ENCODE peak calls at places on chromosomes 4 and X, in ten cellular contexts. N is AG09309, M is skeletal muscle cell, Q is mucosa of descending colon, Z is kidney, K is cardiac fibroblast, H is NB4, D is left lung, Y is choroid plexus epithelial cell, J is ovary. G is an unnamed sample.

GRCh38 chr4:110540606-110541440 is 64.9 kb downstream of the ENPEP start:
- DNase-seq in N (peak; percentile 59), M (peak; percentile 81), Q (no peak), Z (no peak), K (peak; percentile 97), H (no peak), D (no peak), Y (peak; percentile 72), J (no peak), G (peak; percentile 5)

GRCh38 chr4:1307951-1308735 is 18.5 kb downstream of the MAEA start:
- DNase-seq in N (no peak), M (no peak), Q (no peak), Z (peak; percentile 69), K (no peak), H (no peak), D (peak; percentile 62), Y (no peak), J (no peak), G (no peak)

GRCh38 chrX:45230410-45230809 is 29.7 kb upstream of the DIPK2B start:
- DNase-seq in N (no peak), M (no peak), Q (no peak), Z (no peak), K (no peak), H (peak; percentile 3), D (no peak), Y (no peak), J (no peak), G (no peak)

GRCh38 chr4:169024762-169025161 is 14.7 kb upstream of the CBR4 start:
- DNase-seq in N (no peak), M (no peak), Q (peak; percentile 55), Z (no peak), K (peak; percentile 71), H (peak; percentile 47), D (no peak), Y (peak; percentile 77), J (no peak), G (peak; percentile 67)

GRCh38 chr4:53563824-53564223 is 27.5 kb downstream of the LNX1 start:
- DNase-seq in N (peak; percentile 31), M (peak; percentile 72), Q (no peak), Z (no peak), K (peak; percentile 78), H (peak; percentile 52), D (no peak), Y (peak; percentile 87), J (no peak), G (no peak)

GRCh38 chrX:150696836-150697235 is 3.6 kb downstream of the MTMR1 start:
- DNase-seq in N (no peak), M (no peak), Q (no peak), Z (no peak), K (no peak), H (no peak), D (no peak), Y (no peak), J (no peak), G (no peak)

GRCh38 chr4:132227349-132228165 is 921.5 kb upstream of the PCDH10 start:
- DNase-seq in N (no peak), M (no peak), Q (peak; percentile 5), Z (no peak), K (peak; percentile 66), H (peak; percentile 32), D (peak; percentile 60), Y (peak; percentile 56), J (no peak), G (peak; percentile 60)

GRCh38 chr4:57190651-57191481 is 80.7 kb upstream of the IGFBP7 start:
- DNase-seq in N (no peak), M (no peak), Q (peak; percentile 47), Z (no peak), K (peak; percentile 55), H (peak; percentile 55), D (no peak), Y (peak; percentile 46), J (no peak), G (peak; percentile 29)

GRCh38 chrX:139204903-139205667 is 325.5 kb upstream of the F9 start:
- DNase-seq in N (no peak), M (no peak), Q (peak; percentile 24), Z (peak; percentile 74), K (no peak), H (no peak), D (peak; percentile 81), Y (no peak), J (peak; percentile 48), G (peak; percentile 83)

DNA sequence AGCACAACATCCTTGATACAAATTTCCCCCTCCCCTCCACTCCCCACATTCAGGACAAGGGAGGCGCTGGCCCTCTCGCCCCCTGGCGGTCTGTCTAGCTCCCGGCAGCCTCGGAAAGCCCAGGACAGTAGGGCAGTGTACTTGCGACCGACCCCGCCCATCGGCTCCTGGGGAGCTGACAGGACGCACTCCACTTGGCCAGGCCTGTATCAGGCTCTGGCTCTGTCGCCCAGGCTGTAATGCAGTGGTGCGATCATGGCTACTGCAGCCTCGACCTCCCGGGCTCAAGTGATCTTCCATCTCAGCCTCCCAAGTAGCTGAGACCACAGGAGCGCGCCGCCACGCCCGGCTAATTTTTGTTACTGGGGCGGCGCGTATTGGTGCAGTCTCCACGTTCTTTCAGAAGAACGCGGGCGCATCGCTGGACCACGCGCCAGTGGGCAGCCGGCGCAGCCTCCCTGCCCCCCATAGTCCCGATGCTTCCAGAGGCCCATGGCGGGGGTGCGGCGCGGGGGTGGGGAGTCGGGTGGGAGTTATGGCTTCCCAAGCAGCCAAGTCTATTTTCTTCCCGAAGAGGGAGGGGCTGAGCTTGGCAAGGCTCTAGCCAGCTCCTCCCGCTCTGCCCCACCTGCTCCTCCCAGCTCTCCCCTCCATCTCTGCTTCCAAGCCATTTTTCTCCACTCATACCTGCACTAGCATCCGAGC is 7.8 kb upstream of the AKAP14 start:
- DNase-seq in N (no peak), M (no peak), Q (peak; percentile 73), Z (peak; percentile 79), K (peak; percentile 56), H (no peak), D (peak; percentile 89), Y (peak; percentile 50), J (peak; percentile 40), G (peak; percentile 79)
- H3K4me3 ChIP-seq in N (no peak overlapping the region), M (peak overlapping the region; percentile 32), Q (no peak overlapping the region), Z (peak overlapping the region; percentile 39), K (peak overlapping the region; percentile 38), H (no peak overlapping the region), D (peak overlapping the region; percentile 34), Y (peak overlapping the region; percentile 37), J (no peak overlapping the region), G (peak overlapping the region; percentile 45)

GRCh38 chrX:56228914-56229313 is 3.2 kb upstream of the KLF8 start:
- DNase-seq in N (no peak), M (no peak), Q (peak; percentile 47), Z (peak; percentile 43), K (no peak), H (no peak), D (no peak), Y (no peak), J (no peak), G (no peak)

GRCh38 chrX:56231706-56232105 is 450 bp upstream of the KLF8 start:
- DNase-seq in N (no peak), M (no peak), Q (peak; percentile 4), Z (no peak), K (no peak), H (no peak), D (no peak), Y (no peak), J (no peak), G (no peak)

GRCh38 chrX:56233682-56234081 is 1.5 kb downstream of the KLF8 start:
- DNase-seq in N (no peak), M (no peak), Q (peak; percentile 51), Z (peak; percentile 84), K (peak; percentile 63), H (no peak), D (peak; percentile 78), Y (peak; percentile 3), J (peak; percentile 69), G (peak; percentile 1)

GRCh38 chrX:56233100-56233499 is 944 bp downstream of the KLF8 start:
- DNase-seq in N (no peak), M (no peak), Q (peak; percentile 4), Z (peak; percentile 66), K (peak; percentile 2), H (no peak), D (no peak), Y (no peak), J (peak; percentile 41), G (no peak)

DNA sequence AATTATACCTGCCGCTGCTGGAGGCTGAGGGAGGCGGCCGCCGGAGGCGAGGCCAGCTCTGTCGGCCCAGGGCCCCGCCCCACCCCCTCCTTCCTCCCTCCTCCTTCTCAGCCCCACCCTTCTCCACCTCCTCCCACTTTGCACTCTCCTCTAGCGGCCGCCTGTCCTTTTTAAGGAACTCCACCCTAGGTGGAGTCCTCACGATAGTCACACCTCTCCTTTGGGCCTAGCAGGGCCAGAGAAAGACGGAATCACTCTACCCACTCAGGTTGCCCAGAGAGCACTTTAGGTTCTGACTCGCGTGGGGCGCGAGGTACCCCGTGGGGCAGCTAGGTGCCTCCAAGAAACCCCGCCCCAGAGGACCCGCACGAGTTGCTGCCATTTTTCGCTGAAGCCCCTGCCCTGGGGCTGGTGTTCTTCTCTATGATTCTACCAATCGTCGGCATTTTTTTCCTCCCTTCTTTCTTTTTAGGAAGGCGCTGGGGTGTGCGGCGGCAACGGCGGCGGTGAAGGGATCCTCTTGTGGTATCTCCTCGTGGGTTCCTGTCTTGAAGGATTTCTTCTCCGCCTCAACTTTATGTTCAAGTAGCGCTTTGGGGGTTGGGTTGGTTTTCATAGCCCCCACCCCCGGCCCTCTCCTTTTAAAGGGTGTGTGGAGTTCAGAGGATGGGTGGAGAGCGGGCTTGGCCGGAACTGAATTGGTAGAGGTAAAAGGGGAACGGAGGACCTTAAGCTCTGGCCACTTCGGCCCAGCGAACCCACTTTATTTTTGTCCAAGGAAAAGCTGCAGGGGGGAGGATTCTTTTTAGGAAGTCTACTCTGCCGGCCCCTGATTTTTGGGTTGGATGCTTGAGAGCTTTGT is at the start of gene KLF8:
- DNase-seq in N (no peak), M (no peak), Q (peak; percentile 77), Z (peak; percentile 83), K (peak; percentile 14), H (peak; percentile 2), D (peak; percentile 74), Y (no peak), J (peak; percentile 62), G (peak; percentile 7)
- H3K4me3 ChIP-seq in N (peak within 1 kb of the TSS; percentile 24), M (no peak within 1 kb of the TSS), Q (no peak within 1 kb of the TSS), Z (peak within 1 kb of the TSS; percentile 74), K (peak within 1 kb of the TSS; percentile 48), H (no peak within 1 kb of the TSS), D (peak within 1 kb of the TSS; percentile 45), Y (no peak within 1 kb of the TSS), J (peak within 1 kb of the TSS; percentile 53), G (peak within 1 kb of the TSS; percentile 17)

GRCh38 chrX:38563006-38563405 is 1.7 kb downstream of the TSPAN7 start:
- DNase-seq in N (no peak), M (no peak), Q (peak; percentile 9), Z (no peak), K (no peak), H (no peak), D (no peak), Y (no peak), J (no peak), G (no peak)
- H3K4me3 ChIP-seq in N (no peak overlapping the region), M (no peak overlapping the region), Q (no peak overlapping the region), Z (peak overlapping the region; percentile 77), K (no peak overlapping the region), H (no peak overlapping the region), D (peak overlapping the region; percentile 50), Y (no peak overlapping the region), J (peak overlapping the region; percentile 41), G (no peak overlapping the region)

DNA sequence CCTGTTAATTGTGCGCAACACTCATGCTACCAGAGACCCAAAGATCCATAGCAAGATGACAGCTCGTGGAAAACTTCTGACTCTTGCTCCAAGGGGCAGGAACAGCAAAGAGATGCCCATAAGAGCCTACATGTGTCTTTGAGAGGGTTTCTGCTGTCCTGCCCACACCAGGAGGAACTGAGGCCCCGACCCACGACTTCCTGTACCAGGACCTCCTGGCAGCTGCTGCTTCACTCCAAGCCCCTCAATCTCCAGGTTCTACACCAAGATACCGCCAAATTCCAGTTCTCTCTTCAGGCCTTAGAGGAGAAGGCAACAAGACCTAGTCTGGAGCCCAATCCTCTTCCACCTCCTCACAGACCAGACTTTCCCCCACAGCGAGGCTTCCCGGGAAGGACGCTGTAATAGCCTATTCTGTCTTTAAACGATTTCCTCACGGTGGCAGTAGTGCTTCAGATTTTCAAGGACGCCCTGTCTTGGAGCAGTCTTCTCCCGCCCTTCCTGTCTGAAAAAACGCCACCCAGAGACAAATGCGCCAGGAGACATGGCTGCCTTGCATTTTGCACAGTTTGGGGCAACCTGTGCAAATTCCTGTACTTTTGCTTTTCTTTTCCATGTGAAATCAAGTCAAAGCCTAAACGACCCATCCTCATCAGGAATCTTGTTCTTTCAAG is 230.2 kb upstream of the STK26 start:
- DNase-seq in N (peak; percentile 88), M (no peak), Q (no peak), Z (peak; percentile 86), K (peak; percentile 34), H (no peak), D (no peak), Y (peak; percentile 44), J (peak; percentile 86), G (peak; percentile 91)
- H3K4me3 ChIP-seq in N (peak overlapping the region; percentile 53), M (no peak overlapping the region), Q (no peak overlapping the region), Z (no peak overlapping the region), K (no peak overlapping the region), H (no peak overlapping the region), D (no peak overlapping the region), Y (no peak overlapping the region), J (peak overlapping the region; percentile 8), G (peak overlapping the region; percentile 40)